ENCODE peak calls at places on chromosomes 3 and 15, in five cellular contexts. N is A549, I is GM12878, G is heart left ventricle, F is Peyer's patch. P is an unnamed sample.

GRCh38 chr15:87144775-87145174 is 1065.1 kb downstream of the AGBL1 start:
- DNase-seq in N (no peak), I (no peak), G (no peak), F (no peak), P (no peak)

GRCh38 chr3:160806094-160806493 is 50.1 kb downstream of the PPM1L start:
- DNase-seq in N (no peak), I (no peak), G (no peak), F (no peak), P (no peak)

GRCh38 chr15:25613113-25613512 is 174.3 kb upstream of the UBE3A start:
- DNase-seq in N (no peak), I (no peak), G (no peak), F (no peak), P (no peak)

GRCh38 chr15:99732711-99733267 is 448 bp downstream of the LYSMD4 start:
- DNase-seq in N (no peak), I (no peak), G (peak), F (no peak), P (no peak)

GRCh38 chr15:78149805-78150751 is 916 bp downstream of the IDH3A start:
- DNase-seq in N (peak), I (no peak), G (no peak), F (no peak), P (no peak)

GRCh38 chr15:38809621-38810020 is 245.0 kb upstream of the RASGRP1 start:
- DNase-seq in N (no peak), I (no peak), G (no peak), F (no peak), P (peak)

GRCh38 chr3:190116551-190117067 is 4.1 kb downstream of the P3H2 start:
- DNase-seq in N (peak), I (no peak), G (no peak), F (no peak), P (no peak)

GRCh38 chr3:13788522-13789424 is 91.1 kb downstream of the WNT7A start:
- DNase-seq in N (peak), I (no peak), G (no peak), F (no peak), P (no peak)

DNA sequence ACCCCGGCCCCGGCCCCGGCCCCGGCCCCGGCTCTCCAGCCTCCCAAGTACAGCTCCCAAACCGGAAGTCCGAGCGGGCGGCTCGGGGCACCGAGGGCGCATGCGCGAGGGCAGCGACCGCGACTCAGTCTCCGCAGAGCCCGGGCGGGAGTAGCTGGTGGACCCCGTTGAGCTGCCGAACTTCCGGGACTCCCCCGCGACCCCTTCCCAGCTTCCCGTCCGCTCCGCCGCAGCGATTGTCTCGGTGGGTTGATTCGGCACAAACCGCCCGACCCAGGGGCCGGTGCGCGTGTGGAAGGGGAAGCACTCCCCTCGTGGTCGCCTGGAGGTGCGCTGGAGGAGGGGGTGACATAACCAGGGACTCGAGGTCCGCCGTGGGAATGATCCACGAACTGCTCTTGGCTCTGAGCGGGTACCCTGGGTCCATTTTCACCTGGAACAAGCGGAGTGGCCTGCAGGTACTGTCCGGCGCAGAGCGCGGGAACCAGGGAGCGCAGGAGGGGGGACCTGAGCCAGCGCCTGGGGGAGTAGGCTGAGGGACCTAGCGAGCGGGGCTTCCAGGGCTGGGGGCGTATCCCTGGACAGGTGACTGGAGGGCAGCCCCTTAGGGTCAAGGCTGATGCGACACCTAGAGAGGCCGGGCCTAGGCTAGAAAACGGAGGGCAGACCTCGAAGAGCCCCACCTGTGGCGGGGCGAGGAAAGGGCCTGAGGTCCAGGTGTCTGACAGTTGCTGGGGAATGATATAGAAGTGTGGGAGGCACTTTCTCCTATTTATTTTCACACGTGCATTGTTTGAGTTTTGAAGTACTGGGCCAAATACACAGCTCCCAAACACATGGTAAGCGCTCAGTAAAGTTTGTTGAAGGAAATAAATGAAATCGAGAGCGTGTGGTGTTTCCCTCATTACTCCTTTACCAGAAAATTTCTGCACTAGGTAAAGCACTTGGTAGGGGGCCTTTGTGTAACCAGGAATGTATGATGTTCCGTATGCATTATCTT is at the start of the genes TUBGCP4 and ZSCAN29:
- DNase-seq in N (peak), I (peak), G (peak), F (peak), P (peak)
- TF ChIP-seq POLR2A in N (peak), I (peak), G (no peak), F (peak), P (no peak)

DNA sequence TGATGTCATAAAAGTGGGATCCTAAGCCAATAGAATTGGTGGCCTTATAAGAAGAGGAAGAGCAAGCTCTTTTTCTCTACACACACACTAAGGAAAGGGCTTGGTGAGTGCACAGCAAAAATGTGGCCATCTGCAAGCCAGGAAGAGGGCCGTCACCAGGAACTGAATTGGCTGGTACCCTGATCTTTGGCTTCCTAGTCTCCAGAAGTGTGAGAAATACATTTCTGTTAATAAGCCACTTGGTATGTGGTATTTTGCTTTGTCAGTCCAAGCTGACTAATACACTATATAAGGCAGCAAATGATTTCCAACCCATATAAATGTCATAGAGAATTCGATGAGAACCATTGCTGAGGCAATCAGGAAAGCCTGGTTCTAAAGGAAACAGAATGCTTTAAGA is 816.3 kb upstream of the SEMA6D start:
- DNase-seq in N (no peak), I (no peak), G (no peak), F (no peak), P (no peak)
- H3K27ac ChIP-seq in N (no peak), I (no peak), G (no peak), F (no peak), P (no peak)

GRCh38 chr3:98010194-98010882 is 24.8 kb downstream of the GABRR3 start:
- DNase-seq in N (no peak), I (no peak), G (no peak), F (no peak), P (no peak)
- TF ChIP-seq CTCF in N (no peak), I (no peak), G (no peak), F (no peak), P (no peak)

GRCh38 chr15:64093627-64094417 is at the start of gene CIAO2A:
- DNase-seq in N (peak), I (peak), G (peak), F (peak), P (peak)
- TF ChIP-seq POLR2A in N (peak), I (peak), G (peak), F (peak), P (peak)

DNA sequence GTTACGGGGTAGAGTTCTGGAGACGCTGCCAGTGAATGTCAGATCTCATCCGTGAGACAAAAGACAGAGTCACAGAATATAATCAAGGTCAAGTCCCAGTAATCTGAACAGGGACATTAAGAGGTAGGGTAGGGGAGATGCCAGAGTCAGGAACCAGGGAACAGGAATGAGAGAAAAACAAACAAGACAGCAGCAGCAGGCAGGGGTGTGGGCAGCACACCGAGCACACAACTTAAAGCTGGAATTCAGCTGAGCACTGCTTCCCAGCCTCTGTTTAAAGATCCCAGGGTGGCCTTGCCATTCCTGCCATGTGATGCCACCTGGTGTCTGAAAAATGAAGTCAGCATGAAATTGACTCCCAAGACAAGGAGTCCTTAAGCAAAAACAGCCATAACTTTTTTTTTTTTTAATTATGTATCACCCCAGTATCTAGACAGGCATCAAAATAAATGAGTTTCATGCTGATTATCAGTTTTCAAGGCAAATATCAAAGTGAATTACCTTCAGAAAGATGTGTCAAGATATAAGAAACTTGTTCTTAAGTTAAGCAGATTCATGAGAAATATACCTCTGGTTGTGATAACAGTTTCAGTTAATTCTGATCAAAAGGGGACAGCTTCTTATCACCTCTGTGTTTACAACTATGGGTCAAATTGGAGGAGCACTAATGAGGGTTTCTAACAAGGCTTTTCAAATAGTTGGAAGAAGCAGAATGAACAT is 203.7 kb downstream of the SLC9A9 start:
- DNase-seq in N (peak), I (peak), G (no peak), F (peak), P (no peak)
- H3K27ac ChIP-seq in N (no peak), I (no peak), G (no peak), F (no peak), P (no peak)

DNA sequence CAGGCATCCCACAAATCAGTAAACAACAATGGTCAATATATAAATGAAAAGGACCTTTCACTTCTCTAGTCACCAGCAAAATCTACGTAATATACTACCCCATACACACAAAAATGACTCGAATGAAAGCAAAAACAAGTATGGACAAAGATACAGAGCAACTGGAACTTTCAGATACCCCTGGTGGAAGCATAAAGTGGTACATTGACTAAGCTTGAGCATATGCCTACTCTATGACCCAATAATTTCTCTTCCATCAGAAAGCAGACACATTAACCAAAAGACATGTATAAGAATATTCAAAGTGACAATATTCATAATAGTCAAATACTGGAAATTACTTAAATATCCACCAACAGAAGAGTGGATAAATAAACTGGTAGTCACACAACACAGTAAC is 86.0 kb downstream of the EFL1 start:
- DNase-seq in N (no peak), I (no peak), G (no peak), F (no peak), P (no peak)
- TF ChIP-seq CTCF in N (no peak), I (no peak), G (no peak), F (no peak), P (no peak)

DNA sequence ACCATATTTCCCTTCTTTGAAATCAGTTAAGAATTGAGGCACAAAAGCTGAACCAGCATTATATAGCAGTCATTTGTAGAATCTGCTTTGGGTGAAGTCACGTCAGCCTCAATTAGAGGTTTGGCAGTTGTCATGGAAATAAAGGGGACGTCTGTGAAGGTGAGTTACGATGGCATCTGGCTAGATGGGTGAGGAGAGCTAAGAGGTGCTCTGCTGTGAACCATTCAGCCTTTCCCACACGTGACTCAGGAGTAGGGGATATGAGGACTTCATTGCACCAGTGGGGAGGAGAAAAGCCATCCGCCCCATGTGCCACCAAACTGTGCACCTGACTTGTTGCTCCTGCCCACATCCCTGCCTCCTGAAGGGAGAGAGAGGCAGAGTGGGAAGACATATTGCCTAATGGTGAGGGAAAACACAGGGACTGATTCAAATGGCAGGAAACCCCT is 2.8 kb upstream of the C15orf40 start:
- DNase-seq in N (no peak), I (no peak), G (no peak), F (no peak), P (no peak)
- TF ChIP-seq POLR2A in N (no peak), I (no peak), G (no peak), F (no peak), P (no peak)

GRCh38 chr15:40094156-40094555 is 14.5 kb downstream of the BMF start:
- DNase-seq in N (no peak), I (no peak), G (no peak), F (no peak), P (no peak)

GRCh38 chr15:40097096-40097967 is 11.3 kb downstream of the BMF start:
- DNase-seq in N (no peak), I (no peak), G (no peak), F (no peak), P (no peak)

GRCh38 chr15:40093224-40093842 is 15.3 kb downstream of the BMF start:
- DNase-seq in N (no peak), I (no peak), G (no peak), F (peak), P (no peak)

GRCh38 chr15:40096094-40096876 is 12.4 kb downstream of the BMF start:
- DNase-seq in N (no peak), I (peak), G (no peak), F (no peak), P (no peak)

DNA sequence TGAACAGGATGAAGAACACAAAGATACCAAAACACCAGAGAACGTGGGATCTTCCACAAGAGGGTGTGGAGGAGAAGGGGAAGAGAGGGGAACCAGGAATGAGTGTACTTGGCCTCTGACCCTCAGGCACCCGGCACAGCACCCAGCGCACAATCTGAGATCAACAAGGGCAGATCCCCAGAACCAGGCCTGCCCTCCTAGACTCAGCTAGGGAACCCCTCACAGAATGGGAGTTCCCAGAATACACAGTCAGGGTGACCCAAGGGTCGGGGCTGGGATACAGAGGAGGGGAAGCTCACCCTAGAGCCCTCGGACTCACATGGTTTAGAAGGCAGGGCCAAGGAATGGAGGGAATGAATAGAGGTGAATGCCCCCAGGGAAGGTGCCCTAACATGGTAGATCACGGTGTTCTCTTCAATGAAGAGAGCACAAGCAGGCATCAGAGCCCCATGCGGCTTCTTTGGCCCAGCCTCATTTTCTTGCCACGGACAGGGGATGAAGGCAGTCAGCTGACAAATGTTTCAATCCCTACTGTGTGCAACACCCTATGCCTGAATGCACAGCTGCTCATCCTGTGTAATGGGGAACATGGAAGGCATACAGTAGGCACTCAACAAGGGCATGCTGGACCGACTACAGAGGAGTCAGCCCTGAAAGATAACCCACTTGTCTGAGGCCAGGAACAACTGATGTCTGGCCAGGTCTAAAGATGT is 13.1 kb downstream of the BMF start:
- DNase-seq in N (no peak), I (no peak), G (no peak), F (no peak), P (no peak)
- H3K27ac ChIP-seq in N (no peak), I (peak), G (peak), F (peak), P (peak)